ENCODE peak calls at places on chromosomes 2 and 18, in ten cellular contexts. A is heart right ventricle; X is CD4-positive, alpha-beta memory T cell; N is H9; R is mucosa of descending colon; W is adipocyte; S is aorta; Z is stomach; U is heart left ventricle; Q is BE2C. T is an unnamed sample. For H3K9me3, the result is how much of the 10 kb centered on the place peaks cover.

GRCh38 chr2:237456200-237456731 is 30.8 kb upstream of the MLPH start:
- DNase-seq in W (peak), R (no peak), N (no peak), U (peak), Z (no peak), A (peak), S (peak), X (no peak), Q (no peak), T (no peak)

GRCh38 chr2:3208179-3208578 is 169.4 kb downstream of the EIPR1 start:
- DNase-seq in S (no peak), Z (no peak), U (no peak), X (no peak), N (no peak), W (no peak), R (no peak), A (no peak), Q (no peak), T (no peak)

GRCh38 chr2:159381574-159381973 is 95.1 kb upstream of the WDSUB1 start:
- DNase-seq in Q (no peak), A (no peak), U (no peak), S (no peak), X (no peak), Z (no peak), R (no peak), N (no peak), W (no peak), T (no peak)

GRCh38 chr18:76457475-76457874 is 37.6 kb downstream of the ZNF516 start:
- DNase-seq in R (no peak), Q (no peak), U (peak), X (no peak), A (no peak), Z (no peak), W (no peak), S (no peak), N (no peak), T (no peak)

GRCh38 chr2:236254674-236255073 is 9.5 kb downstream of the ASB18 start:
- DNase-seq in Q (no peak), W (no peak), Z (no peak), N (peak), U (no peak), X (no peak), R (no peak), A (no peak), S (no peak), T (no peak)

GRCh38 chr18:75492897-75493296 is 65.4 kb upstream of the SMIM21 start:
- DNase-seq in W (peak), A (no peak), N (no peak), Q (no peak), Z (no peak), R (no peak), S (no peak), X (no peak), U (no peak), T (no peak)

GRCh38 chr2:48874282-48874681 is 118.8 kb upstream of the LHCGR start:
- DNase-seq in S (no peak), Q (no peak), W (no peak), U (no peak), N (no peak), R (no peak), A (no peak), Z (no peak), X (no peak), T (no peak)

GRCh38 chr18:74506405-74507119 is 10.4 kb downstream of the CNDP2 start:
- DNase-seq in Q (no peak), N (peak), A (no peak), W (peak), X (no peak), U (no peak), S (no peak), R (no peak), Z (peak), T (no peak)

GRCh38 chr2:234881413-234882241 is 70.2 kb upstream of the SH3BP4 start:
- DNase-seq in A (peak), U (peak), X (no peak), S (peak), N (peak), Z (peak), Q (peak), R (peak), W (peak), T (peak)

GRCh38 chr2:45000921-45001628 is 8.2 kb downstream of the SIX2 start:
- DNase-seq in U (no peak), N (peak), A (no peak), X (no peak), R (no peak), Z (no peak), Q (no peak), W (peak), S (no peak), T (no peak)

GRCh38 chr2:62369549-62370164 is 136.3 kb downstream of the TMEM17 start:
- DNase-seq in U (no peak), Q (peak), S (no peak), Z (no peak), A (no peak), X (no peak), R (no peak), W (no peak), N (no peak), T (no peak)

GRCh38 chr2:217417536-217417935 is 557.7 kb upstream of the TNP1 start:
- DNase-seq in S (no peak), U (no peak), W (no peak), Z (no peak), A (no peak), R (no peak), Q (no peak), X (no peak), N (no peak), T (no peak)

GRCh38 chr2:96249654-96250053 is 16.1 kb downstream of the TMEM127 start:
- DNase-seq in W (peak), R (no peak), Q (no peak), S (no peak), U (no peak), Z (no peak), N (no peak), A (no peak), X (no peak), T (no peak)

GRCh38 chr18:49723648-49724180 is 89.6 kb downstream of the ACAA2 start:
- DNase-seq in R (no peak), X (no peak), S (no peak), U (no peak), Z (no peak), Q (no peak), N (no peak), A (no peak), W (no peak), T (no peak)

GRCh38 chr2:11967946-11968465 is 221.6 kb downstream of the LPIN1 start:
- DNase-seq in X (no peak), S (no peak), A (peak), R (no peak), Q (peak), N (no peak), W (peak), Z (no peak), U (peak), T (no peak)

GRCh38 chr2:26488463-26489212 is 10.7 kb upstream of the OTOF start:
- DNase-seq in Z (no peak), Q (no peak), X (no peak), R (no peak), N (no peak), S (peak), W (no peak), U (no peak), A (no peak), T (no peak)

GRCh38 chr18:57806891-57807280 is 3.8 kb upstream of the ATP8B1 start:
- DNase-seq in R (no peak), N (no peak), X (no peak), U (no peak), S (no peak), Z (no peak), W (peak), Q (no peak), A (peak), T (no peak)

GRCh38 chr2:3355951-3356569 is 21.6 kb downstream of the EIPR1 start:
- DNase-seq in X (no peak), U (no peak), R (no peak), Z (no peak), S (no peak), A (no peak), W (no peak), Q (no peak), N (no peak), T (no peak)

GRCh38 chr2:173749315-173749714 is 215.9 kb downstream of the SP3 start:
- DNase-seq in Q (no peak), Z (no peak), W (peak), X (no peak), U (no peak), A (no peak), N (no peak), R (no peak), S (no peak), T (no peak)

GRCh38 chr2:112187805-112188596 is 49.8 kb downstream of the FBLN7 start:
- DNase-seq in N (no peak), Q (no peak), U (no peak), Z (no peak), A (no peak), X (peak), S (no peak), R (peak), W (no peak), T (peak)

GRCh38 chr2:63124850-63125249 is 74.2 kb downstream of the OTX1 start:
- DNase-seq in Z (no peak), N (no peak), Q (no peak), X (no peak), S (no peak), A (no peak), W (no peak), R (no peak), U (no peak), T (no peak)

GRCh38 chr2:96485350-96485749 is 19.8 kb downstream of the NEURL3 start:
- DNase-seq in W (no peak), R (no peak), U (no peak), N (peak), A (no peak), Z (no peak), X (no peak), Q (no peak), S (no peak), T (no peak)

GRCh38 chr18:48607049-48607984 is 68.5 kb downstream of the CTIF start:
- DNase-seq in Z (no peak), U (peak), W (peak), S (no peak), Q (no peak), A (peak), X (no peak), R (no peak), N (no peak), T (no peak)

GRCh38 chr2:112985090-112985489 is 7.3 kb downstream of the IL36G start:
- DNase-seq in S (no peak), Z (no peak), R (no peak), U (no peak), A (no peak), Q (no peak), W (no peak), X (peak), N (no peak), T (no peak)

GRCh38 chr2:237689569-237690131 is 62.3 kb downstream of the LRRFIP1 start:
- DNase-seq in R (no peak), Z (peak), N (no peak), Q (no peak), W (peak), X (no peak), S (peak), U (no peak), A (no peak), T (peak)

GRCh38 chr2:171771463-171771862 is 84.2 kb downstream of the DYNC1I2 start:
- DNase-seq in S (no peak), X (no peak), Q (no peak), W (no peak), Z (no peak), U (no peak), A (no peak), N (no peak), R (no peak), T (no peak)

GRCh38 chr2:71716697-71717624 is 263.6 kb downstream of the DYSF start:
- DNase-seq in R (peak), U (peak), Q (no peak), X (no peak), W (peak), A (peak), S (peak), Z (peak), N (no peak), T (no peak)

GRCh38 chr2:54599914-54600313 is 123.5 kb upstream of the EML6 start:
- DNase-seq in U (peak), Z (peak), R (peak), X (no peak), A (peak), W (peak), Q (no peak), S (peak), N (no peak), T (no peak)

GRCh38 chr18:23282437-23282781 is 147.1 kb downstream of the CABLES1 start:
- DNase-seq in S (no peak), N (no peak), A (no peak), Z (no peak), R (no peak), W (no peak), U (no peak), X (no peak), Q (no peak), T (no peak)
- H3K9me3 ChIP-seq in S (under half), N (under half), A (under half), Z (under half), R (under half), W (under half), U (under half), X (under half), Q (under half), T (under half)

DNA sequence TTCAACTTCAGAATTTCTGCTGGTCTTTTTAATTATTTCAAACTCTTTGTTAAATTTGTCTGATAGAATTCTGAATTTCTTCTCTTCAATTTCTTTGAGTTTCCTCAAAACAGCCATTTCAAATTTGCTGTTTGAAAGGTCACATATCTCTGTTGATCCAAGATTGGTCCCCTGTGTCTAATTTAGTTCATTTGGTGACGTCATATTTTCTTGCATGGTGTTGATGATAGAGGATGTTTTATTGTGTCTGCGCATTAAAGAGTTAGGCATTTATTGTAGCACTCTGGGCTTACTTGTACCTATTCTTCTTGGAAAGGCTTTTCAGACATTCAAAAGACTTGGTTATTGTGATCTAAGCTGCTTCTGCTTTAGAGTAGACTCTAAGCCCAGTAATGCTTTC is 698.4 kb upstream of the LRRTM1 start:
- DNase-seq in S (no peak), R (no peak), A (no peak), N (no peak), U (no peak), X (no peak), W (no peak), Z (no peak), Q (no peak), T (no peak)
- H3K9me3 ChIP-seq in S (under half), R (under half), A (under half), N (under half), U (under half), X (under half), W (under half), Z (under half), Q (under half), T (under half)

DNA sequence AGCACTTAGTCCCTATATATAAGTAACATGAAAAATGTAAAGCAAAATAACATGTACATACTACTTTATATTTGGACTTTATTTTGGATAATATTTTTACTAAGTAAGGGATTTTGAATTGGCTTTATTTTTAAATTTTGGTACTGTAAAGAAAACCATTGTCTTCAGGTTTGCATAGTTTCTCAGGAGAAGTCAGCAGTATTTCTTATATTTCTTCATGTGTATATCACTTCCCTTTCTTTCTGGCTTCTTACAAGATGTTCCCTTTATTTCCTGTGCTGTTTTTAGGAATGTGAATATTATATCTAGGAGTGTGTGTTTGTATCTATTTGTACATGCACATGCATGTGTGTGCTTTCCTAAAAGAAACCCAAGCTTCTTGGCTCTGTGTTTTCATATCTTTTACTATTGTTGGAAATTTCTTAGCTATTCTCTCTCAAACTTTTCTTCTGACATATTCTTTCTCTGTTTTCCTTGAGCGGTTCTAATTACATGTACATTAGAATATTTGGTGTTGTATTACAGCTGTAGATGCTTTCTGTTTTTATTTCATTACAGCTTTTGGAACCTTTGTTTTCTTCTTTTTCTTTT is 1549.7 kb upstream of the ACVR2A start:
- DNase-seq in Q (no peak), R (no peak), W (no peak), N (no peak), X (no peak), U (no peak), A (no peak), Z (no peak), S (no peak), T (no peak)
- H3K9me3 ChIP-seq in Q (under half), R (under half), W (under half), N (under half), X (under half), U (under half), A (under half), Z (under half), S (under half), T (under half)

DNA sequence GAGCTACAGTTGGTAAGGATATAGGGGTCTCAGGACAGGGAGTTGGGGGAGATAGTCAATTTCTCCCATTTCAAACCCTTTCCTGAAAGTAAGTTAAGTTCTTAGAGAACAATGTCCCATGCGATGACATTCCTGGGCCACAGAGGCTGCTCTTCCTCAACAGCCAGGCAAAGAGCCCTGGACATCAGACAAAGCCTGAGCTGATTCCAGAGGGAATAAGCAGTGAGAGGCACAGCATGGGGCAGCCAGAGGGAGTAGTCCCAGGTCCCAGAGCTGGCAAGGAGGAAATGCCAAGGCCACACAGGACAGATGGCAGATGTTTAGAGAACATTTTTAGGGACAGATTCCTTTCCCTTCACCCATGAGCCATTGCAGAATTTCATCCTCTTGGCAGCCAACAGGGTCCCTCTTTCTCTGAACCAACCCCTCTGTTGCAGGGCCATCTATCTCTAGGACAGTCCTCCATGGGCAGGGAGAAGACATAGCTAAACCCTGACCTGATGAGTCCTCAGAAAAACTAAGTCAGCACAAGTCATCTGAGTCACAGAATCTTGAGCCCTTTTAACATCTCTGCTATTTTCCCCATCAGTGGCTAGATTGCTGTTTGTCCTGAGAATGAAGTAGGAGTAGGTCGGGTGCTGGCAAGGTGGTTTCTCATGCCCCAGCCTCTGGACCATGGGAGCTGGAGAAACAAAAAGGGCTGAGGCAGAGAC is 81.6 kb upstream of the STPG4 start:
- DNase-seq in U (no peak), S (no peak), Q (no peak), R (no peak), A (no peak), X (no peak), W (peak), N (no peak), Z (no peak), T (no peak)
- H3K9me3 ChIP-seq in U (under half), S (under half), Q (under half), R (under half), A (under half), X (under half), W (under half), N (under half), Z (under half), T (under half)

GRCh38 chr18:44342946-44343345 is 337.7 kb upstream of the SETBP1 start:
- DNase-seq in U (no peak), X (no peak), Q (no peak), A (no peak), R (no peak), S (no peak), Z (no peak), W (no peak), N (no peak), T (no peak)
- H3K9me3 ChIP-seq in U (under half), X (under half), Q (under half), A (under half), R (under half), S (under half), Z (under half), W (under half), N (under half), T (under half)